ENCODE peak calls at places on chromosomes 7 and 10, in six cellular contexts. One of them, this sample, is unnamed.
A peak's percentile ranks its signal among the peaks of the same experiment; 100 is the strongest.

GRCh38 chr10:63157845-63158624 is 24.9 kb downstream of the NRBF2 start:
- DNase-seq in SJSA1: peak; percentile 54
- DNase-seq in erythroblast: peak; percentile 86
- DNase-seq in NCI-H1048: peak; percentile 15
- DNase-seq in AG04450: peak; percentile 86
- DNase-seq in NCI-H1417: peak; percentile 44
- DNase-seq in this sample: peak; percentile 63

GRCh38 chr10:119680050-119680449 is 28.9 kb downstream of the BAG3 start:
- DNase-seq in SJSA1: peak; percentile 50
- DNase-seq in NCI-H1417: no peak
- DNase-seq in erythroblast: no peak
- DNase-seq in NCI-H1048: no peak
- DNase-seq in AG04450: no peak
- DNase-seq in this sample: no peak

GRCh38 chr10:84571146-84571545 is 242.8 kb downstream of the CCSER2 start:
- DNase-seq in NCI-H1417: no peak
- DNase-seq in erythroblast: no peak
- DNase-seq in AG04450: no peak
- DNase-seq in NCI-H1048: no peak
- DNase-seq in SJSA1: no peak
- DNase-seq in this sample: no peak

GRCh38 chr7:73449422-73449821 is 15.8 kb downstream of the FZD9 start:
- DNase-seq in SJSA1: no peak
- DNase-seq in NCI-H1048: no peak
- DNase-seq in NCI-H1417: peak; percentile 69
- DNase-seq in erythroblast: no peak
- DNase-seq in AG04450: no peak
- DNase-seq in this sample: no peak

GRCh38 chr10:5963591-5963990 is 13.8 kb downstream of the IL15RA start:
- DNase-seq in NCI-H1048: no peak
- DNase-seq in erythroblast: no peak
- DNase-seq in AG04450: no peak
- DNase-seq in NCI-H1417: no peak
- DNase-seq in SJSA1: no peak
- DNase-seq in this sample: no peak

GRCh38 chr10:54614062-54614461 is 187.0 kb downstream of the PCDH15 start:
- DNase-seq in AG04450: no peak
- DNase-seq in NCI-H1417: no peak
- DNase-seq in SJSA1: no peak
- DNase-seq in erythroblast: no peak
- DNase-seq in NCI-H1048: no peak
- DNase-seq in this sample: no peak

GRCh38 chr7:44767912-44768662 is 19.4 kb downstream of the ZMIZ2 start:
- DNase-seq in SJSA1: no peak
- DNase-seq in erythroblast: peak; percentile 50
- DNase-seq in NCI-H1417: no peak
- DNase-seq in AG04450: peak; percentile 68
- DNase-seq in NCI-H1048: no peak
- DNase-seq in this sample: no peak

GRCh38 chr7:15503603-15504280 is 58.1 kb downstream of the AGMO start:
- DNase-seq in SJSA1: no peak
- DNase-seq in erythroblast: no peak
- DNase-seq in AG04450: no peak
- DNase-seq in NCI-H1417: no peak
- DNase-seq in NCI-H1048: no peak
- DNase-seq in this sample: no peak

GRCh38 chr10:111360260-111360925 is 283.6 kb downstream of the ADRA2A start:
- DNase-seq in NCI-H1417: peak; percentile 22
- DNase-seq in AG04450: no peak
- DNase-seq in SJSA1: peak; percentile 42
- DNase-seq in NCI-H1048: no peak
- DNase-seq in erythroblast: peak; percentile 21
- DNase-seq in this sample: peak; percentile 82

GRCh38 chr10:66242885-66243284 is 683.0 kb upstream of the LRRTM3 start:
- DNase-seq in erythroblast: no peak
- DNase-seq in NCI-H1417: no peak
- DNase-seq in AG04450: no peak
- DNase-seq in SJSA1: no peak
- DNase-seq in NCI-H1048: no peak
- DNase-seq in this sample: no peak

GRCh38 chr10:50937230-50937907 is 51.9 kb upstream of the A1CF start:
- DNase-seq in AG04450: peak; percentile 15
- DNase-seq in NCI-H1048: no peak
- DNase-seq in NCI-H1417: no peak
- DNase-seq in SJSA1: no peak
- DNase-seq in erythroblast: no peak
- DNase-seq in this sample: no peak

GRCh38 chr10:129741978-129742741 is 221.9 kb downstream of the EBF3 start:
- DNase-seq in NCI-H1048: no peak
- DNase-seq in erythroblast: no peak
- DNase-seq in SJSA1: no peak
- DNase-seq in NCI-H1417: no peak
- DNase-seq in AG04450: no peak
- DNase-seq in this sample: no peak

GRCh38 chr7:101386558-101387199 is 24.0 kb downstream of the COL26A1 start:
- DNase-seq in erythroblast: no peak
- DNase-seq in NCI-H1048: no peak
- DNase-seq in AG04450: no peak
- DNase-seq in SJSA1: no peak
- DNase-seq in NCI-H1417: no peak
- DNase-seq in this sample: peak; percentile 84

GRCh38 chr10:16835223-16835622 is 18.0 kb upstream of the RSU1 start:
- DNase-seq in NCI-H1048: no peak
- DNase-seq in SJSA1: no peak
- DNase-seq in erythroblast: no peak
- DNase-seq in AG04450: no peak
- DNase-seq in NCI-H1417: no peak
- DNase-seq in this sample: no peak

GRCh38 chr7:1665721-1666250 is 4.3 kb upstream of the ELFN1 start:
- DNase-seq in NCI-H1417: peak; percentile 5
- DNase-seq in NCI-H1048: no peak
- DNase-seq in erythroblast: no peak
- DNase-seq in AG04450: no peak
- DNase-seq in SJSA1: no peak
- DNase-seq in this sample: no peak

GRCh38 chr10:31582365-31583052 is 263.5 kb downstream of the ZEB1 start:
- DNase-seq in NCI-H1048: no peak
- DNase-seq in SJSA1: peak; percentile 16
- DNase-seq in erythroblast: no peak
- DNase-seq in NCI-H1417: no peak
- DNase-seq in AG04450: no peak
- DNase-seq in this sample: peak; percentile 49

GRCh38 chr7:108403597-108404217 is 52.5 kb downstream of the NRCAM start:
- DNase-seq in erythroblast: no peak
- DNase-seq in NCI-H1417: no peak
- DNase-seq in NCI-H1048: peak; percentile 66
- DNase-seq in AG04450: no peak
- DNase-seq in SJSA1: no peak
- DNase-seq in this sample: no peak

GRCh38 chr7:18473119-18473518 is 22.4 kb upstream of the HDAC9 start:
- DNase-seq in erythroblast: no peak
- DNase-seq in AG04450: no peak
- DNase-seq in NCI-H1048: no peak
- DNase-seq in SJSA1: no peak
- DNase-seq in NCI-H1417: no peak
- DNase-seq in this sample: no peak

GRCh38 chr10:131652416-131652815 is 248.4 kb upstream of the PPP2R2D start:
- DNase-seq in NCI-H1048: no peak
- DNase-seq in NCI-H1417: no peak
- DNase-seq in erythroblast: no peak
- DNase-seq in AG04450: no peak
- DNase-seq in SJSA1: no peak
- DNase-seq in this sample: no peak

GRCh38 chr7:112212516-112213036 is 6.1 kb downstream of the ZNF277 start:
- DNase-seq in SJSA1: no peak
- DNase-seq in erythroblast: peak; percentile 66
- DNase-seq in NCI-H1048: no peak
- DNase-seq in AG04450: no peak
- DNase-seq in NCI-H1417: no peak
- DNase-seq in this sample: no peak

GRCh38 chr7:102193806-102194205 is 92.9 kb upstream of the SH2B2 start:
- DNase-seq in erythroblast: no peak
- DNase-seq in NCI-H1048: no peak
- DNase-seq in AG04450: no peak
- DNase-seq in NCI-H1417: no peak
- DNase-seq in SJSA1: no peak
- DNase-seq in this sample: no peak

GRCh38 chr7:156783864-156784263 is 109.1 kb downstream of the LMBR1 start:
- DNase-seq in erythroblast: no peak
- DNase-seq in SJSA1: no peak
- DNase-seq in NCI-H1048: no peak
- DNase-seq in AG04450: no peak
- DNase-seq in NCI-H1417: no peak
- DNase-seq in this sample: no peak

GRCh38 chr10:13612654-13613373 is 26.0 kb downstream of the PRPF18 start:
- DNase-seq in SJSA1: no peak
- DNase-seq in erythroblast: no peak
- DNase-seq in NCI-H1048: no peak
- DNase-seq in AG04450: no peak
- DNase-seq in NCI-H1417: no peak
- DNase-seq in this sample: no peak

GRCh38 chr10:128274938-128275337 is 148.7 kb upstream of the MKI67 start:
- DNase-seq in AG04450: no peak
- DNase-seq in NCI-H1048: no peak
- DNase-seq in erythroblast: peak; percentile 55
- DNase-seq in SJSA1: no peak
- DNase-seq in NCI-H1417: peak; percentile 41
- DNase-seq in this sample: no peak

GRCh38 chr7:227940-228339 is 35.6 kb downstream of the FAM20C start:
- DNase-seq in AG04450: no peak
- DNase-seq in NCI-H1417: no peak
- DNase-seq in erythroblast: no peak
- DNase-seq in SJSA1: no peak
- DNase-seq in NCI-H1048: no peak
- DNase-seq in this sample: no peak

GRCh38 chr10:121469797-121470606 is 128.2 kb downstream of the FGFR2 start:
- DNase-seq in NCI-H1417: no peak
- DNase-seq in erythroblast: no peak
- DNase-seq in SJSA1: no peak
- DNase-seq in AG04450: no peak
- DNase-seq in NCI-H1048: no peak
- DNase-seq in this sample: no peak

GRCh38 chr7:148335790-148336189 is 254.8 kb upstream of the C7orf33 start:
- DNase-seq in NCI-H1417: no peak
- DNase-seq in AG04450: no peak
- DNase-seq in SJSA1: no peak
- DNase-seq in erythroblast: no peak
- DNase-seq in NCI-H1048: no peak
- DNase-seq in this sample: no peak

GRCh38 chr10:88091490-88092061 is 228.2 kb downstream of the PTEN start:
- DNase-seq in SJSA1: no peak
- DNase-seq in erythroblast: no peak
- DNase-seq in NCI-H1417: no peak
- DNase-seq in AG04450: no peak
- DNase-seq in NCI-H1048: no peak
- DNase-seq in this sample: no peak

GRCh38 chr7:34060548-34060947 is 155.2 kb downstream of the BMPER start:
- DNase-seq in SJSA1: no peak
- DNase-seq in NCI-H1417: no peak
- DNase-seq in AG04450: no peak
- DNase-seq in erythroblast: no peak
- DNase-seq in NCI-H1048: no peak
- DNase-seq in this sample: no peak

GRCh38 chr7:81845628-81846259 is 75.9 kb upstream of the HGF start:
- DNase-seq in AG04450: no peak
- DNase-seq in SJSA1: no peak
- DNase-seq in erythroblast: no peak
- DNase-seq in NCI-H1417: peak; percentile 92
- DNase-seq in NCI-H1048: no peak
- DNase-seq in this sample: no peak

GRCh38 chr10:1581189-1581588 is 156.1 kb downstream of the ADARB2 start:
- DNase-seq in erythroblast: no peak
- DNase-seq in NCI-H1417: no peak
- DNase-seq in SJSA1: no peak
- DNase-seq in NCI-H1048: no peak
- DNase-seq in AG04450: no peak
- DNase-seq in this sample: peak; percentile 19

GRCh38 chr10:4073912-4074311 is 288.9 kb upstream of the KLF6 start:
- DNase-seq in NCI-H1417: no peak
- DNase-seq in AG04450: no peak
- DNase-seq in erythroblast: no peak
- DNase-seq in SJSA1: no peak
- DNase-seq in NCI-H1048: no peak
- DNase-seq in this sample: no peak

GRCh38 chr7:5296627-5297226 is 14.0 kb downstream of the SLC29A4 start:
- DNase-seq in NCI-H1048: peak; percentile 70
- DNase-seq in NCI-H1417: peak; percentile 57
- DNase-seq in AG04450: no peak
- DNase-seq in SJSA1: no peak
- DNase-seq in erythroblast: peak; percentile 75
- DNase-seq in this sample: peak; percentile 90

GRCh38 chr10:127600479-127600878 is 51.4 kb downstream of the NPS start:
- DNase-seq in NCI-H1417: no peak
- DNase-seq in NCI-H1048: no peak
- DNase-seq in AG04450: no peak
- DNase-seq in SJSA1: no peak
- DNase-seq in erythroblast: no peak
- DNase-seq in this sample: peak; percentile 41

GRCh38 chr10:25875555-25876165 is 58.4 kb upstream of the MYO3A start:
- DNase-seq in erythroblast: peak; percentile 54
- DNase-seq in SJSA1: peak; percentile 56
- DNase-seq in NCI-H1417: peak; percentile 72
- DNase-seq in AG04450: no peak
- DNase-seq in NCI-H1048: peak; percentile 58
- DNase-seq in this sample: peak; percentile 72

This sample was measured in ELF-1.